ENCODE peak calls at places on chromosome 2, in seven cellular contexts. I, F, K, G, D, X and R are unnamed samples. For H3K27me3, the result is how much of the 10 kb centered on the place peaks cover.

GRCh38 chr2:15957881-15958713 is 17.7 kb downstream of the MYCN start:
- DNase-seq in X (no peak), F (no peak), D (no peak), K (no peak), G (no peak), I (no peak), R (no peak)

GRCh38 chr2:191650896-191651773 is 26.8 kb upstream of the NABP1 start:
- DNase-seq in G (no peak), D (no peak), I (peak), F (no peak), K (no peak), X (no peak), R (no peak)

GRCh38 chr2:105595536-105595935 is 149.2 kb upstream of the NCK2 start:
- DNase-seq in K (no peak), X (no peak), D (no peak), G (no peak), F (no peak), I (no peak), R (no peak)

GRCh38 chr2:212548459-212548815 is 9.8 kb upstream of the ERBB4 start:
- DNase-seq in G (peak), D (no peak), X (no peak), I (peak), F (no peak), K (no peak), R (no peak)

GRCh38 chr2:216188956-216189355 is 79.8 kb downstream of the XRCC5 start:
- DNase-seq in X (no peak), G (no peak), I (peak), F (no peak), D (no peak), K (no peak), R (no peak)

GRCh38 chr2:101396352-101396717 is 9.0 kb upstream of the CREG2 start:
- DNase-seq in D (no peak), X (no peak), G (no peak), F (no peak), I (peak), K (no peak), R (no peak)

GRCh38 chr2:169526451-169526850 is 16.9 kb downstream of the KLHL41 start:
- DNase-seq in G (no peak), D (no peak), X (no peak), K (no peak), F (no peak), I (peak), R (no peak)

GRCh38 chr2:58532641-58533040 is 291.5 kb upstream of the FANCL start:
- DNase-seq in F (no peak), K (no peak), D (no peak), G (no peak), I (no peak), X (no peak), R (no peak)

GRCh38 chr2:187272255-187272654 is 175.8 kb downstream of the CALCRL start:
- DNase-seq in I (no peak), X (no peak), D (no peak), G (no peak), F (no peak), K (no peak), R (no peak)

GRCh38 chr2:148607553-148607952 is 37.0 kb upstream of the EPC2 start:
- DNase-seq in K (no peak), I (no peak), F (no peak), G (no peak), X (no peak), D (no peak), R (no peak)

GRCh38 chr2:2642906-2643890 is 312.1 kb upstream of the MYT1L start:
- DNase-seq in G (no peak), D (no peak), K (no peak), I (no peak), X (no peak), F (no peak), R (no peak)

GRCh38 chr2:183229386-183229785 is 105.1 kb downstream of the NUP35 start:
- DNase-seq in I (peak), X (no peak), D (no peak), F (no peak), K (no peak), G (no peak), R (no peak)

GRCh38 chr2:228700638-228701037 is 519.2 kb upstream of the SPHKAP start:
- DNase-seq in K (no peak), F (no peak), X (no peak), D (no peak), I (peak), G (no peak), R (no peak)

GRCh38 chr2:9795071-9795470 is 48.2 kb upstream of the TAF1B start:
- DNase-seq in G (no peak), F (no peak), D (no peak), K (no peak), I (no peak), X (no peak), R (no peak)

GRCh38 chr2:167785606-167786005 is 461.8 kb downstream of the STK39 start:
- DNase-seq in F (no peak), I (no peak), K (no peak), D (no peak), G (no peak), X (no peak), R (no peak)

GRCh38 chr2:195622966-195623365 is 34.1 kb upstream of the SLC39A10 start:
- DNase-seq in I (peak), D (no peak), X (no peak), G (no peak), K (no peak), F (no peak), R (no peak)

GRCh38 chr2:235711527-235711926 is 217.7 kb downstream of the AGAP1 start:
- DNase-seq in I (no peak), D (no peak), F (no peak), X (no peak), G (no peak), K (no peak), R (no peak)

GRCh38 chr2:8678731-8679566 is 2.9 kb upstream of the ID2 start:
- DNase-seq in F (peak), I (peak), K (peak), D (peak), X (peak), G (peak), R (peak)

GRCh38 chr2:142190805-142191204 is 60.0 kb upstream of the LRP1B start:
- DNase-seq in G (no peak), I (peak), K (no peak), D (no peak), X (no peak), F (no peak), R (no peak)

GRCh38 chr2:23250371-23250770 is 134.6 kb upstream of the KLHL29 start:
- DNase-seq in X (no peak), I (no peak), D (no peak), K (no peak), F (no peak), G (no peak), R (no peak)

GRCh38 chr2:42878581-42878980 is 86.2 kb upstream of the HAAO start:
- DNase-seq in G (no peak), X (no peak), F (no peak), K (no peak), D (no peak), I (peak), R (no peak)

GRCh38 chr2:636649-637405 is 40.4 kb downstream of the TMEM18 start:
- DNase-seq in I (peak), D (peak), X (peak), F (peak), K (peak), G (peak), R (peak)

GRCh38 chr2:219886615-219887014 is 259.2 kb downstream of the SLC4A3 start:
- DNase-seq in D (no peak), G (no peak), K (no peak), X (no peak), F (no peak), I (peak), R (no peak)

GRCh38 chr2:43832457-43832856 is 6.2 kb downstream of the ABCG5 start:
- DNase-seq in G (no peak), D (no peak), X (no peak), I (no peak), F (no peak), K (no peak), R (no peak)

GRCh38 chr2:2689313-2689712 is 358.2 kb upstream of the MYT1L start:
- DNase-seq in K (no peak), X (no peak), F (no peak), G (no peak), D (no peak), I (no peak), R (no peak)

GRCh38 chr2:667332-668000 is 9.7 kb downstream of the TMEM18 start:
- DNase-seq in F (no peak), D (no peak), G (no peak), I (peak), X (no peak), K (peak), R (no peak)

GRCh38 chr2:46489430-46489829 is 10.1 kb downstream of the TMEM247 start:
- DNase-seq in K (no peak), D (no peak), X (no peak), I (no peak), F (no peak), G (no peak), R (no peak)

GRCh38 chr2:107717666-107718065 is 109.0 kb upstream of the RGPD4 start:
- DNase-seq in D (no peak), X (no peak), F (no peak), I (no peak), K (no peak), G (no peak), R (no peak)

GRCh38 chr2:176136375-176137248 is 7.1 kb downstream of the HOXD8 start:
- DNase-seq in G (peak), K (no peak), X (no peak), D (peak), I (no peak), F (peak), R (peak)

GRCh38 chr2:36403675-36404230 is 48.2 kb downstream of the CRIM1 start:
- DNase-seq in I (peak), D (no peak), X (no peak), G (no peak), K (no peak), F (no peak), R (no peak)

GRCh38 chr2:237101118-237101979 is 15.7 kb downstream of the COPS8 start:
- DNase-seq in K (no peak), G (no peak), F (no peak), X (no peak), D (no peak), I (no peak), R (no peak)

GRCh38 chr2:134463726-134464076 is 209.8 kb downstream of the MGAT5 start:
- DNase-seq in D (no peak), G (no peak), K (no peak), F (no peak), I (no peak), X (no peak), R (no peak)

GRCh38 chr2:150677561-150677960 is 190.1 kb upstream of the RND3 start:
- DNase-seq in G (no peak), X (no peak), F (no peak), K (no peak), I (no peak), D (no peak), R (no peak)

GRCh38 chr2:85158559-85159273 is 25.5 kb downstream of the TCF7L1 start:
- DNase-seq in I (no peak), X (no peak), D (no peak), G (no peak), F (no peak), K (no peak), R (no peak)

GRCh38 chr2:221588306-221588985 is 16.3 kb upstream of the EPHA4 start:
- DNase-seq in K (no peak), G (no peak), D (no peak), F (no peak), I (no peak), X (no peak), R (no peak)

GRCh38 chr2:59249441-59250330 is 1008.6 kb upstream of the FANCL start:
- DNase-seq in K (no peak), I (no peak), D (no peak), F (no peak), X (no peak), G (no peak), R (no peak)

GRCh38 chr2:8337321-8337720 is 344.5 kb upstream of the ID2 start:
- DNase-seq in F (no peak), G (no peak), D (no peak), K (no peak), I (no peak), X (no peak), R (no peak)

GRCh38 chr2:33444961-33445360 is 31.5 kb upstream of the RASGRP3 start:
- DNase-seq in I (no peak), F (no peak), G (no peak), D (no peak), K (no peak), X (no peak), R (no peak)

DNA sequence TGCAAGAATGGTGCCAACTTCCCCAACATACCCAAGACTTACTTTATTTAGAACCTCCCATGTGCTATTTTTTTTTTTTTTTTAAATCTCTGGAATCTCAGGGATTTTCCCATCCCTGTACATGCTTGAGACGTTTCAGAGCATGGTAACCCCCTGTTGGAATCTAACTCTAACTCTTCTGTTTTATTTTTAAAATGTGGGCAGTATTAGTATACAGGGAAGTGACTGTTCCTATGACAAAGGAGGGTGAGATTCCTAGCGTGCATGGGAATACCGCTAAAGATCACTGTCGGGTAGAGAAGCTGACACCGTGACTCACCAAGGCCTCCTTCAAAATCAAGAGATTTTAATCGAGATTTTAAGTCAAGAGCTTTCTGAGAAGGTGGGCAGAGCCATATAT is 188.0 kb upstream of the ZEB2 start:
- DNase-seq in D (no peak), K (no peak), I (peak), G (no peak), F (no peak), X (no peak), R (no peak)
- H3K27ac ChIP-seq in D (no peak), K (no peak), I (no peak), G (no peak), F (no peak), X (no peak), R (no peak)

GRCh38 chr2:174327559-174327897 is 7.2 kb upstream of the SP9 start:
- DNase-seq in D (no peak), K (no peak), F (no peak), I (no peak), G (no peak), X (no peak), R (no peak)

GRCh38 chr2:174329157-174329715 is 5.5 kb upstream of the SP9 start:
- DNase-seq in G (no peak), D (no peak), I (no peak), X (no peak), F (no peak), K (no peak), R (no peak)

GRCh38 chr2:174327958-174328308 is 6.8 kb upstream of the SP9 start:
- DNase-seq in I (no peak), F (no peak), G (no peak), X (no peak), K (no peak), D (no peak), R (no peak)

GRCh38 chr2:174326880-174327558 is 7.7 kb upstream of the SP9 start:
- DNase-seq in X (no peak), I (no peak), K (no peak), F (no peak), G (no peak), D (no peak), R (no peak)

GRCh38 chr2:174328309-174329156 is 6.2 kb upstream of the SP9 start:
- DNase-seq in X (no peak), F (no peak), G (no peak), D (no peak), K (no peak), I (no peak), R (no peak)
- H3K27me3 ChIP-seq in X (half or more), F (half or more), G (half or more), D (half or more), K (under half), I (half or more), R (under half)

GRCh38 chr2:231673348-231673770 is 35.0 kb upstream of the PTMA start:
- DNase-seq in F (peak), K (peak), X (peak), G (peak), D (peak), I (peak), R (peak)

GRCh38 chr2:231670892-231671616 is 37.3 kb upstream of the PTMA start:
- DNase-seq in F (peak), G (no peak), K (peak), X (no peak), I (no peak), D (no peak), R (no peak)

GRCh38 chr2:231674587-231675334 is 33.6 kb upstream of the PTMA start:
- DNase-seq in I (peak), G (peak), X (peak), F (peak), D (peak), K (peak), R (peak)

GRCh38 chr2:231671617-231672350 is 36.5 kb upstream of the PTMA start:
- DNase-seq in F (peak), D (no peak), X (no peak), K (no peak), G (no peak), I (no peak), R (peak)

DNA sequence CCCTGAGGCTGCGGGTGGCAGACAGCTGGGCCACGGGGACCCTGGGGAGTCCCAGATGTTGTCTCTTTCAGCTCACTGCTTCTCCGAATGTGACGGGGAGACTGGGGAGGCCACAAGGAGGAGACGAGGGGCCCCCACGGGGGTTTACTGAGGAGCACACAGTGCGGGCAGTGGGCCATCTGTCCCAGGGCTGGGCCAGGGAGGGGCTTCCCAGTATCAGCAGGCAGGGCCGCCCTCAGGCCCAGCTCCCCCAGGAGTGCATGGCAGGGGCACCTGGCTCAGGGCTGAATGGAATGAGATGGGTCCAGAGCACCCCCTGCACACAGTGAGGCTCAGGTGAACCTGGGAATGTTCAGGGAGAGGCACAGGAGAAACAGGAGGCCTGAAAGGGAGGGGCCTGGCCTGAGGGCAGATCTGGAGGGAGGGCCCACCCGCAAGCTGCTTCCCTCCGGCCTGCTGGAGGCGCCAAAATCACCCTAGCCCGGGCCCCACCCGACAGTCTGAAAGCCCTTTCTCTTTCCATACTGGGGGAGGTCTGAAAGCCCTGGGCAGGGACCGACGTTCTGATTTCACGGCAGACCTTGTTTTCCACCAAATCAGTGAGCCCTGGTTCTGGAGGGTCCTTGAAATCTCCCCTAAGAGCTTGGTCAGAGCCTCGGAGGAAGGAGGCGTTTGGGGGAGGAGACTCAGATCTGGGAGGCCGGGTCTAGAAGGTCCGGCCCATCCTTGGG is 35.5 kb upstream of the PTMA start:
- DNase-seq in G (no peak), I (peak), X (peak), K (peak), D (peak), F (peak), R (no peak)
- TF ChIP-seq POLR2A in G (no peak), I (no peak), X (no peak), K (peak), D (no peak), F (peak), R (no peak)

DNA sequence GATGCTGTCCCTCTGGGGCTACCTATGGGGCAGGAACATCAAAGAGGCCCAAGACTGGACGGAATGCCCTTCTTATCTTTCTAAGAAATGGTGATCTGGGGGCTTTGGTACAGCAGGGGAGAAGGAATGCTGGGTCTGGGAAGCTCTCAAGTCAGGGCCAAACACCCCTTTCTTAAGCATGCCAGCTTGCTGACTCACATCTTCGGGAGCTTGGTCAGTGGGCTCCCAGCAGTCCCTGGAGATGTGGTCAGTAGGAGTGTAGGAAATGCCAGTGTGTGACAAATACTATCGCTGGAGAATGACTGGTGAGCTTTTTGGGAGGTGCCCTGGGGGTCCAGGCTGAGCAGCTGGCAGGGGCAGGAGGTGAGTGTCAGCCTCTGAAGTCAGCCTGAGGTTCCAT is 105.0 kb upstream of the CDC42EP3 start:
- DNase-seq in I (peak), D (no peak), G (no peak), X (no peak), K (no peak), F (no peak), R (no peak)
- H3K27ac ChIP-seq in I (peak), D (peak), G (no peak), X (no peak), K (no peak), F (peak), R (no peak)

GRCh38 chr2:74916394-74916793 is 42.0 kb upstream of the POLE4 start:
- DNase-seq in D (no peak), X (no peak), K (no peak), I (no peak), G (no peak), F (no peak), R (no peak)
- H3K27me3 ChIP-seq in D (under half), X (under half), K (half or more), I (under half), G (under half), F (under half), R (under half)

GRCh38 chr2:233794128-233794658 is 16.1 kb downstream of the MROH2A start:
- DNase-seq in G (no peak), K (no peak), X (no peak), I (no peak), F (no peak), D (no peak), R (no peak)

GRCh38 chr2:233795735-233796171 is 17.6 kb downstream of the MROH2A start:
- DNase-seq in X (no peak), I (no peak), K (no peak), F (no peak), G (no peak), D (no peak), R (no peak)

GRCh38 chr2:233791883-233792329 is 13.8 kb downstream of the MROH2A start:
- DNase-seq in K (no peak), D (no peak), I (no peak), X (no peak), G (no peak), F (no peak), R (no peak)

GRCh38 chr2:233792720-233793119 is 14.6 kb downstream of the MROH2A start:
- DNase-seq in X (no peak), F (no peak), G (no peak), I (no peak), K (no peak), D (no peak), R (no peak)

DNA sequence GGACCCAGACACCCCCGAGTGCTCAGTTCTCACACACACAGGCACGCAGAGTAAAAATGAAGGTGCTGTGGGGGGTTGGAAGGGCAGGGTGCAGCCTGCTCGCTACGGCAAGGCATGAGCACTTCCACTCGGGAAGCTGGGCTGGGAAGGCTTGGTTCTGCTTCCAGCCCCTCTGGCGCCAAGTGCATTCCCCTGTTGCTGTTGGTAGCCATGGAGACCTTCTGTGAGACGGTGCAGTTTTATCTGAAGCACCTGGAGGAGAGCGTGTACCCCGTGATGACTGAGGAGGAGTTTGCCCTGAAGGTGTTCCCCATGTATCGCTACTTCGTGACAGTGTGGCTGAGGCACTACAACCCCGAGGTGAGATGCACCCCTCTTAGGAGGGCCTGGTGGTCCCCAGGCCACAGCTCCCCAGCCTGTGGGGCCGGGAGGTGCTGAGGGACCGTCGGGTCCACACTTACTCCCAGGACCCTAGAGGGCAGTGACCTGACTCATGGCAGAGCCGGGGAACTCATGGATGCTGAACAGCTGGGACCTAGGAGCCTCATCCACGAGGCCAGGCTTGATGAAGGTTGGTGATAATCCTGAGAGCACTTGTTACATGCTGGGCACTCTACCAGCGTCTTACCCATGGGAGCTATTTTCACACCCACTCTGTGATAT is 15.5 kb downstream of the MROH2A start:
- DNase-seq in G (no peak), K (no peak), D (no peak), F (no peak), I (no peak), X (no peak), R (no peak)
- TF ChIP-seq POLR2A in G (no peak), K (no peak), D (no peak), F (no peak), I (no peak), X (no peak), R (no peak)